ENCODE peak calls at places on chromosomes 13 and 19, in ten cellular contexts. W is cardiac muscle cell, J is H1, K is psoas muscle, P is foreskin fibroblast, D is fibroblast of mammary gland, V is AG04450, Y is uterus, M is fibroblast of lung, Q is epithelial cell of proximal tubule. S is an unnamed sample.

GRCh38 chr13:51230473-51231105 is 8.4 kb downstream of the FAM124A start:
- DNase-seq in W (peak; percentile 38), J (no peak), K (peak; percentile 46), P (peak; percentile 70), D (peak; percentile 63), V (no peak), Y (peak; percentile 86), M (peak; percentile 32), Q (no peak), S (peak; percentile 51)

GRCh38 chr19:13163609-13164364 is 13.6 kb downstream of the IER2 start:
- DNase-seq in W (peak; percentile 54), J (peak; percentile 86), K (peak; percentile 73), P (peak; percentile 97), D (peak; percentile 89), V (peak; percentile 67), Y (peak; percentile 88), M (peak; percentile 85), Q (no peak), S (peak; percentile 85)

GRCh38 chr19:42285988-42286348 is 16.0 kb upstream of the PRR19 start:
- DNase-seq in W (no peak), J (no peak), K (no peak), P (no peak), D (no peak), V (no peak), Y (no peak), M (no peak), Q (no peak), S (no peak)

GRCh38 chr19:10339380-10339960 is at the start of gene ICAM3:
- DNase-seq in W (no peak), J (peak; percentile 64), K (no peak), P (no peak), D (no peak), V (no peak), Y (no peak), M (no peak), Q (no peak), S (no peak)

GRCh38 chr19:31519216-31519615 is 170.0 kb upstream of the TSHZ3 start:
- DNase-seq in W (no peak), J (peak; percentile 11), K (no peak), P (no peak), D (no peak), V (no peak), Y (no peak), M (no peak), Q (no peak), S (no peak)

GRCh38 chr13:97629601-97630272 is 195.8 kb downstream of the RAP2A start:
- DNase-seq in W (no peak), J (no peak), K (no peak), P (no peak), D (no peak), V (no peak), Y (no peak), M (no peak), Q (no peak), S (no peak)

GRCh38 chr19:23817519-23817918 is 58.8 kb upstream of the ZNF681 start:
- DNase-seq in W (peak; percentile 35), J (peak; percentile 46), K (no peak), P (peak; percentile 2), D (peak; percentile 17), V (no peak), Y (peak; percentile 54), M (peak; percentile 14), Q (no peak), S (no peak)

GRCh38 chr19:54335164-54335563 is 3.8 kb downstream of the LILRA4 start:
- DNase-seq in W (no peak), J (no peak), K (no peak), P (no peak), D (no peak), V (no peak), Y (no peak), M (no peak), Q (no peak), S (no peak)

GRCh38 chr13:70932511-70932910 is 824.3 kb upstream of the KLHL1 start:
- DNase-seq in W (no peak), J (no peak), K (no peak), P (no peak), D (no peak), V (no peak), Y (no peak), M (no peak), Q (no peak), S (no peak)

GRCh38 chr13:90315061-90315460 is 1032.4 kb upstream of the MIR17HG start:
- DNase-seq in W (peak; percentile 26), J (no peak), K (no peak), P (no peak), D (no peak), V (no peak), Y (no peak), M (no peak), Q (no peak), S (no peak)

GRCh38 chr13:93039131-93039530 is 187.5 kb upstream of the GPC6 start:
- DNase-seq in W (no peak), J (no peak), K (no peak), P (peak; percentile 2), D (peak; percentile 76), V (no peak), Y (no peak), M (peak; percentile 96), Q (no peak), S (peak; percentile 82)

GRCh38 chr13:48496796-48497195 is 36.1 kb downstream of the RCBTB2 start:
- DNase-seq in W (no peak), J (no peak), K (no peak), P (no peak), D (no peak), V (no peak), Y (no peak), M (no peak), Q (no peak), S (no peak)

GRCh38 chr13:45269204-45269603 is 68.4 kb upstream of the KCTD4 start:
- DNase-seq in W (no peak), J (no peak), K (no peak), P (no peak), D (peak; percentile 51), V (no peak), Y (no peak), M (peak; percentile 67), Q (no peak), S (peak; percentile 44)

GRCh38 chr13:65378484-65378883 is 1851.7 kb downstream of the PCDH9 start:
- DNase-seq in W (no peak), J (no peak), K (no peak), P (no peak), D (no peak), V (no peak), Y (no peak), M (no peak), Q (no peak), S (no peak)

GRCh38 chr13:48818495-48818961 is 157.2 kb upstream of the FNDC3A start:
- DNase-seq in W (no peak), J (no peak), K (no peak), P (peak; percentile 94), D (peak; percentile 99), V (peak; percentile 90), Y (no peak), M (peak; percentile 97), Q (peak; percentile 92), S (peak; percentile 96)

GRCh38 chr19:18086590-18087138 is at the start of gene IL12RB1:
- DNase-seq in W (no peak), J (no peak), K (no peak), P (no peak), D (no peak), V (no peak), Y (no peak), M (no peak), Q (no peak), S (no peak)

GRCh38 chr19:3683866-3684816 is 16.1 kb downstream of the PIP5K1C start:
- DNase-seq in W (no peak), J (no peak), K (no peak), P (peak; percentile 78), D (peak; percentile 62), V (no peak), Y (no peak), M (peak; percentile 93), Q (no peak), S (peak; percentile 86)
- TF ChIP-seq CTCF in W (no peak), J (no peak), K (no peak), P (no peak), D (no peak), V (no peak), Y (no peak), M (no peak), Q (no peak), S (no peak)

DNA sequence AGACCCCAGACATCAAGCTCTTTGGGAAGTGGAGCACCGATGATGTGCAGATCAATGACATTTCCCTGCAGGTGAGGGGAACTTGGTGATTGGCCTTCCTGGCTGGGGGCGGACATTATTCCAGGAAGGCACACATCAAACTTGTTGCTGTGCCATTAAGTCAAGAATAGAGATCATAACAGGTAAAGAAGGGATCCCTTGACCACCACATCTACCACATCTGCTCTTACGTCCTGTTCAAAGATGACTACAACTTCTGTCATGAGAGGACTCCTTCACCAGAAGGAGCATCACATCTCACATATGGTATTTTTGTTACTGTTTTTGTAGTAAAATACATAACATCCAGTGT is 1.1 kb downstream of the RPS5 start:
- DNase-seq in W (no peak), J (no peak), K (no peak), P (no peak), D (no peak), V (no peak), Y (no peak), M (no peak), Q (no peak), S (no peak)
- H3K4me3 ChIP-seq in W (peak overlapping the region; percentile 77), J (peak overlapping the region; percentile 82), K (peak overlapping the region; percentile 91), P (peak overlapping the region; percentile 99), D (peak overlapping the region; percentile 85), V (peak overlapping the region; percentile 97), Y (peak overlapping the region; percentile 88), M (peak overlapping the region; percentile 72), Q (peak overlapping the region; percentile 71), S (peak overlapping the region; percentile 98)

GRCh38 chr19:5503598-5503997 is 48.4 kb downstream of the ZNRF4 start:
- DNase-seq in W (no peak), J (no peak), K (no peak), P (no peak), D (peak; percentile 6), V (no peak), Y (no peak), M (no peak), Q (no peak), S (no peak)
- TF ChIP-seq CTCF in W (no peak), J (peak; percentile 32), K (no peak), P (no peak), D (peak; percentile 22), V (peak; percentile 17), Y (no peak), M (no peak), Q (peak; percentile 30), S (no peak)

DNA sequence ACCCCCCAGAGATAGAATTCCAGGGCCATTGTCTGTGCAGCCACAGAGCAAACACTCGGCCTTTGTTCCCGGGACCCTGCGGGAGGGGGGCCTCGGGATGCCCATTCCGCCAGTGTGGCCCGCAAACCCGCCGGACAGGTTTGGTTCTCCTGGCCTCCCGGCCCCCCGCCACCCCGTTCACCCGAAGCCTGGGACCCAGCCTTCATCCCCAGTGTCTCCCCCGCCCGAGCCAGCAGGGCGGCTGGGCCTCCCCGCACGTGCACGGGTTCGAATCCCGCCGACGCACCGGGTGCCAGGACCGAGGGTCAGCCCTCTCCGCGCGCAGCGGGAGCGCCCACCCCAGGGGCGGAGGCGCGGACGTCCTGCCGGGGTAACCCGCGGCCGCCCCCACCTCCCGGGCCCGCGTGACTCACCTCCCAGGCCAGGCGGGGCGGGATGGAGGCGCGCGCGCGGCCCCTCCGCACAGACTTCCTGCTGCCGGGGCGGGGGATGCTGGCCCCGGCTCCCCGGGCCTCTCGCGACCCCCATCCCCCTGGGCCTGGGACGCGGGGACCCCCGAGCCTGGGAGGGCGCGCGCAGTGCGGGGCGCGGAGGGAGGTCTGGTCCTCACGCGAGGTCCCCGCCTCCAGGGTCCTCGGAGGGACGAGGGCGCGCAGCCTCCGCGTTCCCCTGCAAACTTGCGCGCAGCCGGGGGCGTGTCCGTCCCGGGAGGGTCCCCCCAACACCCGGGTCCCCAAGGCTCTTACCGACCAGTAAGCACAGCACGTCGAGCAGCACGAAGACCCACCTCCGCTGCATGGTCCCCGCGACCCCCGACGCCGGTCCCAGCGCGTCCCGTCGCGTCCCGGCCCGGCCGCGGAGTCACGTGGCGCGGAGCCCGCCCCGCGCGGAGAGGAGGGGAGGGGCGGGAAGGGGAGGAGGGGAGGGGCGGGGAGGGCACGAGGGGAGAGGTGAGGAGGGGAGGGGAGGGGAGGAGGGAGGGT is at the start of gene PLPP2:
- DNase-seq in W (no peak), J (peak; percentile 91), K (no peak), P (peak; percentile 74), D (no peak), V (no peak), Y (peak; percentile 57), M (peak; percentile 35), Q (no peak), S (peak; percentile 33)
- H3K4me3 ChIP-seq in W (peak within 1 kb of the TSS; percentile 9), J (peak within 1 kb of the TSS; percentile 47), K (peak within 1 kb of the TSS; percentile 49), P (peak within 1 kb of the TSS; percentile 47), D (peak within 1 kb of the TSS; percentile 7), V (peak within 1 kb of the TSS; percentile 59), Y (peak within 1 kb of the TSS; percentile 36), M (peak within 1 kb of the TSS; percentile 38), Q (peak within 1 kb of the TSS; percentile 58), S (peak within 1 kb of the TSS; percentile 52)